ENCODE peak calls at places on chromosome 6, in ten cellular contexts. T is psoas muscle; K is lower lobe of right lung; P is pancreas; E is CD8-positive, alpha-beta T cell; M is CD8-positive, alpha-beta memory T cell; J is upper lobe of right lung; G is IMR-90; Z is body of pancreas; H is upper lobe of left lung. W is an unnamed sample.

GRCh38 chr6:41704656-41705328 is 30.6 kb downstream of the TFEB start:
- DNase-seq in T (peak; percentile 14), K (no peak), P (no peak), E (no peak), M (no peak), J (no peak), G (no peak), Z (no peak), H (no peak), W (no peak)

GRCh38 chr6:166499350-166500163 is 86.9 kb downstream of the RAMACL start:
- DNase-seq in T (no peak), K (no peak), P (no peak), E (no peak), M (no peak), J (no peak), G (no peak), Z (no peak), H (no peak), W (no peak)

GRCh38 chr6:40631760-40632159 is 44.6 kb upstream of the LRFN2 start:
- DNase-seq in T (no peak), K (no peak), P (no peak), E (no peak), M (no peak), J (no peak), G (no peak), Z (no peak), H (no peak), W (no peak)

GRCh38 chr6:166307981-166308768 is at the start of gene PRR18:
- DNase-seq in T (no peak), K (no peak), P (peak; percentile 79), E (no peak), M (no peak), J (no peak), G (no peak), Z (peak; percentile 41), H (peak; percentile 89), W (no peak)

GRCh38 chr6:63813531-63813930 is 177.9 kb downstream of the PHF3 start:
- DNase-seq in T (no peak), K (no peak), P (no peak), E (no peak), M (no peak), J (no peak), G (no peak), Z (no peak), H (no peak), W (no peak)

GRCh38 chr6:107600936-107601335 is 111.0 kb downstream of the SOBP start:
- DNase-seq in T (no peak), K (no peak), P (no peak), E (no peak), M (no peak), J (no peak), G (peak; percentile 47), Z (no peak), H (no peak), W (peak; percentile 60)

GRCh38 chr6:28081486-28081751 is 1.1 kb downstream of the ZNF165 start:
- DNase-seq in T (no peak), K (no peak), P (no peak), E (peak; percentile 52), M (peak; percentile 40), J (no peak), G (no peak), Z (no peak), H (no peak), W (no peak)

GRCh38 chr6:3456395-3456767 is 469 bp downstream of the SLC22A23 start:
- DNase-seq in T (no peak), K (no peak), P (no peak), E (no peak), M (no peak), J (no peak), G (no peak), Z (peak; percentile 18), H (no peak), W (no peak)

GRCh38 chr6:112469306-112469705 is 122.2 kb downstream of the RFPL4B start:
- DNase-seq in T (no peak), K (no peak), P (no peak), E (no peak), M (no peak), J (no peak), G (no peak), Z (no peak), H (no peak), W (no peak)

GRCh38 chr6:25007269-25007699 is 71.5 kb upstream of the RIPOR2 start:
- DNase-seq in T (no peak), K (no peak), P (no peak), E (no peak), M (no peak), J (no peak), G (no peak), Z (no peak), H (no peak), W (no peak)

GRCh38 chr6:75204222-75204958 is 1.5 kb downstream of the COL12A1 start:
- DNase-seq in T (peak; percentile 80), K (peak; percentile 65), P (peak; percentile 81), E (peak; percentile 20), M (no peak), J (peak; percentile 75), G (peak; percentile 96), Z (peak; percentile 76), H (no peak), W (peak; percentile 86)

GRCh38 chr6:137423444-137424168 is 70.6 kb downstream of the OLIG3 start:
- DNase-seq in T (no peak), K (no peak), P (no peak), E (no peak), M (no peak), J (no peak), G (no peak), Z (no peak), H (no peak), W (no peak)

GRCh38 chr6:160431231-160431630 is 83.1 kb downstream of the SLC22A3 start:
- DNase-seq in T (peak; percentile 63), K (no peak), P (no peak), E (no peak), M (no peak), J (no peak), G (peak; percentile 85), Z (peak; percentile 32), H (no peak), W (peak; percentile 75)

GRCh38 chr6:95384988-95385387 is 192.3 kb upstream of the MANEA start:
- DNase-seq in T (no peak), K (no peak), P (peak; percentile 23), E (no peak), M (no peak), J (peak; percentile 47), G (no peak), Z (no peak), H (peak; percentile 14), W (no peak)

GRCh38 chr6:166223091-166223490 is 55.4 kb upstream of the TBXT start:
- DNase-seq in T (no peak), K (no peak), P (no peak), E (no peak), M (no peak), J (no peak), G (no peak), Z (no peak), H (no peak), W (no peak)

GRCh38 chr6:17530321-17530835 is 69.7 kb upstream of the FAM8A1 start:
- DNase-seq in T (no peak), K (no peak), P (no peak), E (no peak), M (no peak), J (no peak), G (no peak), Z (no peak), H (no peak), W (no peak)

GRCh38 chr6:125253881-125254280 is 47.9 kb downstream of the HDDC2 start:
- DNase-seq in T (no peak), K (no peak), P (no peak), E (no peak), M (no peak), J (no peak), G (no peak), Z (no peak), H (no peak), W (no peak)

DNA sequence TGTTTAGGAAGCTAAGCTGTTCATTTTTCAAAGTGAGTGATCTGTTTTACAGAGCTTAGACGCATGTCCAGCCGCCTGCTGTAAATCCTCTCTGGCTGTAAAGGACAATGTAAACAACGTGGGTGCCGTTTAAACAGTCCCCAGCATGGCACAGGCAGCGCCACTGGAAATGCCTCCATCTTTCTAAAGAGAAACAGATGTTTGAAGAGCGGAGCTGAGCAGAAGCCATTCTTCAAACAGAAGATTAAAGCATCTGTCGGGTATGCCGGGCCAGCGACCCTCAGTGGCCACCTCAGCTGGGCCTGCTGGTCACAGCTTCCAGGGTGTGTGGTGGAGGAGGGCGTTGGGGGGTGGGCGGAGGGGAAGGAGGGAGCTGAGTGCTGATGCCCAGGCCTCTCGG is 138.6 kb downstream of the ERMARD start:
- DNase-seq in T (no peak), K (no peak), P (no peak), E (no peak), M (no peak), J (no peak), G (no peak), Z (no peak), H (no peak), W (peak; percentile 28)
- H3K9me3 ChIP-seq in T (no peaks in the 10 kb centered on the region), K (no peaks in the 10 kb centered on the region), P (no peaks in the 10 kb centered on the region), E (no peaks in the 10 kb centered on the region), M (no peaks in the 10 kb centered on the region), J (no peaks in the 10 kb centered on the region), G (peaks cover 46% of the 10 kb centered on the region), Z (no peaks in the 10 kb centered on the region), H (no peaks in the 10 kb centered on the region), W (no peaks in the 10 kb centered on the region)

GRCh38 chr6:117552618-117553017 is 49.7 kb downstream of the GOPC start:
- DNase-seq in T (no peak), K (no peak), P (no peak), E (no peak), M (no peak), J (no peak), G (peak; percentile 44), Z (no peak), H (no peak), W (no peak)
- H3K4me1 ChIP-seq in T (peaks cover 7% of the 10 kb centered on the region), K (peaks cover 34% of the 10 kb centered on the region), P (no peaks in the 10 kb centered on the region), E (peaks cover 28% of the 10 kb centered on the region), M (peaks cover 27% of the 10 kb centered on the region), J (peaks cover 10% of the 10 kb centered on the region), G (peaks cover 20% of the 10 kb centered on the region), Z (no peaks in the 10 kb centered on the region), H (peaks cover 15% of the 10 kb centered on the region), W (peaks cover 17% of the 10 kb centered on the region)

GRCh38 chr6:106159531-106159940 is 73.4 kb downstream of the PRDM1 start:
- DNase-seq in T (no peak), K (no peak), P (no peak), E (no peak), M (no peak), J (no peak), G (peak; percentile 93), Z (no peak), H (peak; percentile 30), W (no peak)
- H3K27ac ChIP-seq in T (no peak overlapping the region), K (no peak overlapping the region), P (no peak overlapping the region), E (no peak overlapping the region), M (no peak overlapping the region), J (no peak overlapping the region), G (peak overlapping the region; percentile 48), Z (no peak overlapping the region), H (no peak overlapping the region), W (no peak overlapping the region)

DNA sequence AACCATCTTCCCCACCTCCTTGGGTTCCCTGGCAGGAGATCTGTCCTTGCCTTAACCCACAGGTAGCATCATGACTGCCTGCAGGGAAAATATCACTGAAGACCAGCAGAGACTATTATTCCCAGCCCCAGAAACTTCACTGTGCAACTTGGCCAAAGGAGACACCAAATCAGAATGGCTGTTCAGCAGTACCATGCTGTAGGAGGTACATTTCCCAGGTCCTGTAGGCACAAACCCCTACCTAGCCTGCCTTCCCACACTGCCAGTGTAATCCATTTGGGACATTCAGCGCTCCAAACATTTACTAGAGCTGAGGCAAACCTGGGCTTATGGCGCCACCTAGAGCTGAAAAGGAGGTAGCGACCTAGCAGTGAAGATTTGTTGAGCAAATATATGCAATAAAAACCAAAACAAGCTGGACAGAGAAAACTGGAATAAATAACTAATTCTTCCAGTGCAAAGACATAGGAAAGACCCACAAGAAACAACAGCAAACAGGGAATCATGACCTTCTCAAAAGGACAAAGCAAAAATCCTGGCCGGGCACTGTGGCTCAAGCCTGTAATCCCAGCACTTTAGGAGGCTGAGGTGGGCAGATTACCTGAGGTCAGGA is 60.3 kb downstream of the VTA1 start:
- DNase-seq in T (peak; percentile 52), K (peak; percentile 51), P (no peak), E (peak; percentile 49), M (peak; percentile 23), J (no peak), G (peak; percentile 64), Z (peak; percentile 64), H (no peak), W (no peak)
- H3K9me3 ChIP-seq in T (no peaks in the 10 kb centered on the region), K (no peaks in the 10 kb centered on the region), P (no peaks in the 10 kb centered on the region), E (no peaks in the 10 kb centered on the region), M (no peaks in the 10 kb centered on the region), J (no peaks in the 10 kb centered on the region), G (no peaks in the 10 kb centered on the region), Z (no peaks in the 10 kb centered on the region), H (no peaks in the 10 kb centered on the region), W (no peaks in the 10 kb centered on the region)

W was measured in right atrium auricular region.